ENCODE peak calls at places on chromosomes 12 and 14, in seven cellular contexts. K is mesenchymal stem cell; R is endothelial cell of umbilical vein; Q is H1; C is CD8-positive, alpha-beta T cell; I is HCT116; Y is body of pancreas. M is an unnamed sample.

GRCh38 chr12:19388131-19388549 is 51.2 kb upstream of the AEBP2 start:
- DNase-seq in K (peak), R (no peak), Q (no peak), C (no peak), I (no peak), Y (no peak), M (no peak)

GRCh38 chr12:54175130-54175963 is 13.4 kb downstream of the SMUG1 start:
- DNase-seq in K (no peak), R (no peak), Q (no peak), C (no peak), I (no peak), Y (no peak), M (no peak)

GRCh38 chr14:67982711-67983608 is 163.4 kb downstream of the RAD51B start:
- DNase-seq in K (no peak), R (no peak), Q (no peak), C (no peak), I (no peak), Y (no peak), M (no peak)

GRCh38 chr14:43939836-43940235 is 567.2 kb downstream of the FSCB start:
- DNase-seq in K (no peak), R (no peak), Q (no peak), C (no peak), I (no peak), Y (no peak), M (peak)

GRCh38 chr14:84535491-84535890 is 994.5 kb upstream of the FLRT2 start:
- DNase-seq in K (no peak), R (no peak), Q (no peak), C (no peak), I (no peak), Y (no peak), M (no peak)

GRCh38 chr12:45543887-45544286 is 185.6 kb upstream of the ARID2 start:
- DNase-seq in K (peak), R (peak), Q (no peak), C (peak), I (peak), Y (peak), M (no peak)

GRCh38 chr14:90518941-90519256 is 122.1 kb downstream of the CALM1 start:
- DNase-seq in K (peak), R (peak), Q (peak), C (peak), I (peak), Y (no peak), M (no peak)

GRCh38 chr12:9960613-9961012 is 10.6 kb upstream of the CLEC12A start:
- DNase-seq in K (no peak), R (no peak), Q (no peak), C (no peak), I (no peak), Y (no peak), M (no peak)

GRCh38 chr14:105940534-105941225 is 414.3 kb downstream of the TMEM121 start:
- DNase-seq in K (no peak), R (no peak), Q (no peak), C (no peak), I (no peak), Y (no peak), M (no peak)

GRCh38 chr12:85825751-85826150 is 10.5 kb downstream of the RASSF9 start:
- DNase-seq in K (no peak), R (no peak), Q (no peak), C (no peak), I (no peak), Y (no peak), M (no peak)

GRCh38 chr14:22811752-22812151 is 3.5 kb downstream of the SLC7A7 start:
- DNase-seq in K (peak), R (no peak), Q (no peak), C (no peak), I (no peak), Y (no peak), M (no peak)

GRCh38 chr14:95363468-95363954 is 43.8 kb upstream of the CLMN start:
- DNase-seq in K (no peak), R (no peak), Q (peak), C (peak), I (no peak), Y (no peak), M (no peak)

GRCh38 chr12:77060883-77061240 is 4.5 kb downstream of the E2F7 start:
- DNase-seq in K (no peak), R (no peak), Q (no peak), C (no peak), I (no peak), Y (no peak), M (no peak)

GRCh38 chr12:62407587-62407986 is 59.0 kb upstream of the MON2 start:
- DNase-seq in K (no peak), R (no peak), Q (no peak), C (no peak), I (no peak), Y (no peak), M (no peak)

GRCh38 chr14:92173668-92174067 is 51.9 kb downstream of the CPSF2 start:
- DNase-seq in K (peak), R (no peak), Q (no peak), C (no peak), I (no peak), Y (no peak), M (no peak)

GRCh38 chr12:68378859-68379628 is 46.9 kb upstream of the MDM1 start:
- DNase-seq in K (no peak), R (no peak), Q (no peak), C (no peak), I (no peak), Y (no peak), M (peak)

GRCh38 chr14:63454863-63455622 is 88.1 kb downstream of the PPP2R5E start:
- DNase-seq in K (no peak), R (no peak), Q (no peak), C (no peak), I (no peak), Y (peak), M (no peak)

GRCh38 chr12:41167701-41168100 is 20.4 kb upstream of the PDZRN4 start:
- DNase-seq in K (no peak), R (no peak), Q (no peak), C (no peak), I (no peak), Y (no peak), M (no peak)

GRCh38 chr14:33676135-33676566 is 274.7 kb downstream of the EGLN3 start:
- DNase-seq in K (peak), R (peak), Q (peak), C (no peak), I (peak), Y (peak), M (peak)

GRCh38 chr14:74437654-74438053 is 11.6 kb upstream of the SYNDIG1L start:
- DNase-seq in K (peak), R (peak), Q (peak), C (no peak), I (no peak), Y (no peak), M (no peak)

GRCh38 chr12:40827923-40828592 is 135.8 kb downstream of the CNTN1 start:
- DNase-seq in K (no peak), R (no peak), Q (no peak), C (no peak), I (no peak), Y (no peak), M (no peak)

GRCh38 chr14:101395779-101396178 is 165.5 kb upstream of the DIO3 start:
- DNase-seq in K (no peak), R (no peak), Q (no peak), C (no peak), I (no peak), Y (no peak), M (no peak)

GRCh38 chr12:88706286-88706685 is 126.0 kb upstream of the KITLG start:
- DNase-seq in K (no peak), R (peak), Q (no peak), C (no peak), I (no peak), Y (no peak), M (no peak)

DNA sequence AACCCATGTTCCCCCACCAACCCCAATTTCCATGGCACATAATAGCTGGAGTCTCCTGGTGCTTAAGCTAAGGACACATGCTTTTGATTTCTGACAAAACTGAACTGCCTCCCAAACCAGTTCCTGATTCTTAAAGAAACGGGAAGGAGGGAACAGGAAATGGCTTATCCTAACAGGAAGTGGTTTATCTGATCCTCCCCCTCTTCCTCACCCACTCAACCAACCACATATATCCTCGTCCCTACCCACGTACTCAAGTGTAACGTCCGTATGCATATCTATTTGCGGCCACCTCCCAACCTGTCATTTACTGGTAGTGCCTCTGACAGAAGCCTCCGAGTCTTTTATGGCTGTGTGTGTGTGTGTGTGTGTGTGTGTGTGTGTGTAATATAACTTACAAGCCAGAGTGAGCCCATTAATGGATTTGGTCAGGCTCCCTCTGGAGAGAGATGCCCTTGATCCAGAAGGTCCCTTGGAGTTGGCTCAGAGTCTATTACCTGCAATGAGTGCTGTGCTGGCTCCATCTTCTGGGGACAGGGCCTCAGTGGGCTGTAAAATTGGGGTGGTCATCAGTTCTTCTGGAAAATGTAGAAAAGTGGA is 7.7 kb downstream of the DAZAP2 start:
- DNase-seq in K (peak), R (peak), Q (no peak), C (no peak), I (no peak), Y (no peak), M (no peak)
- H3K4me3 ChIP-seq in K (no peak), R (no peak), Q (no peak), C (no peak), I (no peak), Y (no peak), M (no peak)

GRCh38 chr12:115078334-115078733 is 394.4 kb upstream of the TBX3 start:
- DNase-seq in K (no peak), R (no peak), Q (no peak), C (no peak), I (no peak), Y (no peak), M (no peak)
- H3K27ac ChIP-seq in K (no peak), R (no peak), Q (no peak), C (no peak), I (no peak), Y (no peak), M (no peak)

GRCh38 chr12:117035287-117035686 is 63.9 kb downstream of the TESC start:
- DNase-seq in K (no peak), R (no peak), Q (no peak), C (no peak), I (no peak), Y (no peak), M (no peak)
- H3K4me3 ChIP-seq in K (no peak), R (no peak), Q (no peak), C (no peak), I (no peak), Y (no peak), M (no peak)

GRCh38 chr12:121144416-121144914 is 11.8 kb downstream of the P2RX7 start:
- DNase-seq in K (peak), R (no peak), Q (no peak), C (no peak), I (no peak), Y (peak), M (no peak)
- H3K27ac ChIP-seq in K (no peak), R (no peak), Q (no peak), C (no peak), I (no peak), Y (peak), M (peak)

GRCh38 chr12:6934110-6934509 is 6.4 kb downstream of the ATN1 start:
- DNase-seq in K (no peak), R (peak), Q (no peak), C (no peak), I (no peak), Y (no peak), M (no peak)

GRCh38 chr12:6935221-6935550 is 7.4 kb downstream of the ATN1 start:
- DNase-seq in K (no peak), R (no peak), Q (no peak), C (no peak), I (no peak), Y (no peak), M (no peak)

GRCh38 chr12:6929806-6930452 is 2.2 kb downstream of the ATN1 start:
- DNase-seq in K (no peak), R (no peak), Q (no peak), C (no peak), I (no peak), Y (no peak), M (peak)

GRCh38 chr12:6935551-6936377 is 7.9 kb upstream of the RNU7-1 start:
- DNase-seq in K (no peak), R (no peak), Q (no peak), C (no peak), I (no peak), Y (no peak), M (no peak)

GRCh38 chr12:6932766-6933165 is 5.0 kb downstream of the ATN1 start:
- DNase-seq in K (no peak), R (no peak), Q (no peak), C (no peak), I (no peak), Y (no peak), M (no peak)
- H3K4me3 ChIP-seq in K (no peak), R (no peak), Q (no peak), C (no peak), I (no peak), Y (no peak), M (no peak)

DNA sequence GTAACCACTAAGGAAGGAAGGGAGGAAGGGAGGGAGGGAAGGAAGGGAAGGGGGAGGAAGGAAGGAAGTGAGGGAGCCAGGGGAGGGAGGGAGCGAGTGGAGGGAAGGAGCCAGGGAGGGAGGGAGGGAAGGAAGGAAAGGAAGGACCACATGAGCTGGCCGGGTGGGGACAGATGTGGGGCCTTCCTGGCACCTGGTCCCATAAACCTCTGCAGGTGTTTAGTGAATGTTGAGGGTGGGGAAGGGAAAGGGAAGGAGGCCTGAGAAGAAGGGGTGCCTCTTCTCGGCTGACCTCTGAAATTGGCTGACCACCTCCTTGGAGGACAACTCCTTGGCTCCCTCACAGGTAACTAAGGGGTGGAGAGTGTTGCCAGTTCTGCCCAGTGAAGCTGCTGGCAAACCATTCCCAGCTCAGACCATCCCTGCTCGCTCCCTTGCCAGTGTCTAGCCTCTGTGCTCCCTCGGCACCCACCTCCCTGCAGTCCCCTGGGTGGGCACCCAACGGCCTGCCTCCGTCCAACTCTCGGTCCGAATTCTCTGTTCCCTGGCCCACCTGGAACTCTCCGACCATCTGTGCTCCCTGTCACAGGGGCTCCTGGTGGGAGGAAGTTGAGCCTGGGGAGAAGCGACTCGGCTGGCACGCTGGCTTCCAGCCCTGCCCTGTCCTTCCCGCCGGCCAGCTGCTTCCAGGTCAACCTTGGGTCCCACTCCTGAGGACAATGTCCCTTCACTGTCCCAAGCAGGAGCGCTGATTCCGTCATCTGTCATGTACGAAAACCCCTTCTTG is 12.2 kb upstream of the PPP1R13B start:
- DNase-seq in K (no peak), R (peak), Q (no peak), C (no peak), I (no peak), Y (no peak), M (peak)
- H3K27ac ChIP-seq in K (no peak), R (no peak), Q (no peak), C (no peak), I (no peak), Y (no peak), M (peak)

DNA sequence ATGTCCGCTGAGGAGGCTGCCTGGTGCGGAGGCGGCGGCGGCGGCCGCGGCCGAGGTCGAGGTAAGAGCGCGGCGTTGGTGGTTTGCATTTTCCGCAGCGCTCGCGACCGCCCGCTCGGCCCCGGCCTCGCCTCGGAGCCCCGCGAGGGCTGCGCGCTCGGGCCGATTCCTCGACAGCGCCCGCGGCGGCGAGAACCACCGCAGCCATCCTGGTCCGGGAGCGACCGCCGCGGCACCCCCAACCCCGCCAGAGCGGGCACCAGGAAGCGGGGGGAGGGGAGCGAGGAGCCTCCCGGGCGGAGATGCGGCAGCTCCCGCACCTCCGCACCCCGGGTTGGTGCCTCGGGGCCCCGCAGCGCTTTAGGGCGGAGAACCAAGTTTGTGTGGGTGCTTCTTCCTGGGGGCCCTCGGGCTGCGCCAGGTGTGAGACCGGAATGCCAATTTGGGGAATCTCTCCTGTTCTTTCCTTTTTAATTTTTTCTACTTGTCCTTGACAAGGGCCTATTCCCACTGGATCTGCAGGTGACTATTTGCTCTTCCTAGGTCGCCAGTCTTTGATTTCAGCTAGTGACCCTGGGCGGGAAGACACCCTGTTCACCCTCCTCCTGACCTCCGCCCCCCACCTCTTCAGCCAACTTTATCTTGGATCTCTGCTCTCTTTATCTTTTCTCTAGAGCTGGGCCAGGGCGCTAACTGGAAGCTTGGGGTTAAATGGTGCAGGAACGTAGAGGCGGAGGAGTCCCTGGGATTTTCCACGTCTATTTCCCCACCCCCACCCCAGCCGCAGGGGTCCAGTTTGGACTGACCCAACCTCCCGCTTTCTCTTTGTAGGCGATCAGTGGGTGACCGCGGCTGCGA is at the start of gene SOCS2:
- DNase-seq in K (peak), R (peak), Q (peak), C (peak), I (no peak), Y (peak), M (peak)
- H3K4me3 ChIP-seq in K (peak), R (peak), Q (peak), C (peak), I (peak), Y (peak), M (peak)